ENCODE peak calls at places on chromosomes 13 and 19, in four cellular contexts. B is heart left ventricle, F is stomach, H is upper lobe of left lung. R is an unnamed sample.

GRCh38 chr13:34078334-34078999 is 260.5 kb downstream of the RFC3 start:
- DNase-seq in B (no peak), F (no peak), H (no peak), R (no peak)

GRCh38 chr13:37476874-37477273 is 121.7 kb downstream of the POSTN start:
- DNase-seq in B (no peak), F (no peak), H (no peak), R (no peak)

GRCh38 chr19:17775245-17775927 is 19.6 kb upstream of the B3GNT3 start:
- DNase-seq in B (no peak), F (peak; percentile 42), H (no peak), R (no peak)

GRCh38 chr19:11137542-11138384 is 17.8 kb downstream of the SPC24 start:
- DNase-seq in B (peak; percentile 89), F (peak; percentile 77), H (peak; percentile 79), R (peak; percentile 69)

GRCh38 chr19:8323781-8324185 is 2.5 kb downstream of the RPS28 start:
- DNase-seq in B (no peak), F (no peak), H (no peak), R (no peak)

GRCh38 chr13:52783943-52784342 is 44.3 kb upstream of the CNMD start:
- DNase-seq in B (no peak), F (no peak), H (no peak), R (no peak)

GRCh38 chr19:51529301-51529700 is 2.2 kb downstream of the SIGLEC6 start:
- DNase-seq in B (no peak), F (no peak), H (no peak), R (no peak)

GRCh38 chr13:60629158-60629557 is 232.1 kb downstream of the TDRD3 start:
- DNase-seq in B (no peak), F (no peak), H (no peak), R (no peak)

GRCh38 chr13:26508885-26509284 is 48.6 kb upstream of the WASF3 start:
- DNase-seq in B (peak; percentile 40), F (peak; percentile 48), H (no peak), R (peak; percentile 45)

GRCh38 chr19:41821003-41821735 is 23.3 kb downstream of the LYPD4 start:
- DNase-seq in B (no peak), F (peak; percentile 36), H (peak; percentile 43), R (no peak)

GRCh38 chr13:20566424-20566916 is 487 bp upstream of the IFT88 start:
- DNase-seq in B (no peak), F (no peak), H (no peak), R (peak; percentile 71)

GRCh38 chr19:33241530-33242101 is 16.0 kb upstream of the SLC7A10 start:
- DNase-seq in B (no peak), F (peak; percentile 31), H (no peak), R (peak; percentile 59)

GRCh38 chr19:5434970-5435641 is 20.1 kb upstream of the ZNRF4 start:
- DNase-seq in B (no peak), F (no peak), H (no peak), R (no peak)

GRCh38 chr19:13077233-13077632 is 25.4 kb downstream of the LYL1 start:
- DNase-seq in B (no peak), F (no peak), H (no peak), R (no peak)

GRCh38 chr19:3075605-3076431 is 13.5 kb upstream of the TLE5 start:
- DNase-seq in B (peak; percentile 52), F (peak; percentile 74), H (peak; percentile 59), R (peak; percentile 67)

GRCh38 chr19:10102787-10103236 is 334 bp upstream of the ANGPTL6 start:
- DNase-seq in B (no peak), F (no peak), H (no peak), R (peak; percentile 65)

GRCh38 chr19:2711175-2711936 is 8.9 kb upstream of the GNG7 start:
- DNase-seq in B (no peak), F (no peak), H (no peak), R (no peak)

GRCh38 chr13:23979361-23980159 is 82.3 kb upstream of the C1QTNF9B start:
- DNase-seq in B (peak; percentile 88), F (peak; percentile 73), H (peak; percentile 66), R (peak; percentile 79)

GRCh38 chr19:33673996-33674395 is 52.2 kb downstream of the CHST8 start:
- DNase-seq in B (no peak), F (peak; percentile 20), H (no peak), R (no peak)

GRCh38 chr19:5286465-5287029 is 54.1 kb downstream of the PTPRS start:
- DNase-seq in B (no peak), F (no peak), H (no peak), R (no peak)

GRCh38 chr19:7772752-7773291 is 9.8 kb downstream of the CLEC4M start:
- DNase-seq in B (no peak), F (no peak), H (no peak), R (no peak)

GRCh38 chr13:77981191-77981925 is 62.7 kb upstream of the EDNRB start:
- DNase-seq in B (no peak), F (no peak), H (no peak), R (no peak)

GRCh38 chr19:31353826-31354225 is 4.6 kb upstream of the TSHZ3 start:
- DNase-seq in B (no peak), F (no peak), H (no peak), R (no peak)

GRCh38 chr13:72565893-72566292 is 161.5 kb downstream of the MZT1 start:
- DNase-seq in B (no peak), F (no peak), H (no peak), R (no peak)

GRCh38 chr19:16382775-16383543 is 58.3 kb downstream of the KLF2 start:
- DNase-seq in B (peak; percentile 91), F (peak; percentile 82), H (peak; percentile 79), R (peak; percentile 92)
- H3K4me1 ChIP-seq in B (peaks cover 52% of the 10 kb centered on the region), F (peaks cover 10% of the 10 kb centered on the region), H (peaks cover 23% of the 10 kb centered on the region), R (peaks cover 7% of the 10 kb centered on the region)

GRCh38 chr19:49893135-49893534 is 3.6 kb downstream of the IL4I1 start:
- DNase-seq in B (no peak), F (no peak), H (no peak), R (no peak)

GRCh38 chr19:49890349-49891311 is 6.1 kb downstream of the IL4I1 start:
- DNase-seq in B (peak; percentile 20), F (peak; percentile 57), H (peak; percentile 53), R (peak; percentile 78)

GRCh38 chr19:49894011-49894664 is 2.5 kb downstream of the IL4I1 start:
- DNase-seq in B (no peak), F (no peak), H (no peak), R (no peak)

GRCh38 chr19:49891393-49891792 is 5.3 kb downstream of the IL4I1 start:
- DNase-seq in B (no peak), F (no peak), H (no peak), R (no peak)

GRCh38 chr19:49892716-49893115 is 4.0 kb downstream of the IL4I1 start:
- DNase-seq in B (no peak), F (no peak), H (no peak), R (no peak)
- H3K4me3 ChIP-seq in B (no peak overlapping the region), F (no peak overlapping the region), H (no peak overlapping the region), R (no peak overlapping the region)

DNA sequence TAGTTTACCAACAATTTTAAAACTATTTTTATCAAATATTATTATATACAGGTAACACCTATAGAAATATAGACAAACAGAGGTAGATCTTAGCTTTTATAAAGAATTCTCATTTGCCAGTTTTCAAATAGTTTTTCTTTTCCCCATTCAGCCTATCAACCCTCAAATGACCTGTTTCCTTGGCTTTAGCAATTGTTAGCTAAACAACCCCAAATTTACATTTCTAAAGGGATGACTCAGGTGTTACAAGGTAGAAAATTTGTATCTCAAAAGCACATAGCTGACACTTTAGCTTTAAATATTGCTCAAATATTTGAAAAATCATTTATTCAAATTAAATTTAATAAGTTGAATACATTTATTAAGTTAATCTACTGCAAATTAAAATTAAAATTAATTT is 1207.2 kb downstream of the SLITRK1 start:
- DNase-seq in B (no peak), F (no peak), H (no peak), R (no peak)
- H3K4me1 ChIP-seq in B (no peaks in the 10 kb centered on the region), F (no peaks in the 10 kb centered on the region), H (no peaks in the 10 kb centered on the region), R (no peaks in the 10 kb centered on the region)

DNA sequence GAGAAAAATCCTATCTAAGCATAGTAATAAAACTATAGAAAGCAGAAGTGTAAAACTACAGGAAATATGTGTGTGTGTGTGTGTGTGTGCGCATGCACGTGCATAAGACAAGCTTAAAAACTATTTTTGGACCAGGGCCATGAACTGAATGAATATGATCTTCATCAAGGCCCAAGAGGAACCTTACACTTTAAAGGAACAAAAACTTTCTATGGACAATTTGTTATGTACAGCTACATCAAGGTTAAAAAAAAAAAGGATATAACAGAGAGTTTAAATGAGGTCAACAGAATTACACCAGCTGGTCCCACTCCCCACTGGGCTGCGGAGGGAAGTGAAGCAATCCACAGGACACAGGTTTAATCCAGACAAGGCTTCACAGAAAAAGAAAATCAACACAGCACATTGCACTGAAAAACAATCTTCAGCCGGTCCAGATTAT is 151.1 kb downstream of the LHFPL6 start:
- DNase-seq in B (peak; percentile 49), F (no peak), H (peak; percentile 33), R (peak; percentile 42)
- H3K4me3 ChIP-seq in B (no peak overlapping the region), F (no peak overlapping the region), H (no peak overlapping the region), R (no peak overlapping the region)

DNA sequence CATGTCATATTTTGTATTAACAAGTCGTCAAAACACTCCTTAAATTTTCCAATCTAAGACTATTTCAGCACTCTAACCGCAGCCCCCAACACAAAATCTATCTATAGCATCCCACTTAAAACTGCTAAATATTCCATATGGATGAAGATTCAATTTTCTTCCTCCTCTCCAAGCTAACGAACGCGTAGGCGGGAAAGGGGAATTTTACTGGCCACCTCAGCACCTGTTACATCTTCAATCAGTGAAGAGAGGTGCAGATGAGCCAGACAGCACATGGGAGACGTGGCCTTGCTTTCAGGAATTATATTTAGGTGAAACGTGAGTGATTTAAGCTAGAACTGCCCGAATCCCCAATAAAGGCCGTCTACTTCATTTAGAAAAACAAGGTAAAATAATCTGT is 1.1 kb downstream of the RBM26 start:
- DNase-seq in B (no peak), F (no peak), H (no peak), R (no peak)
- H3K4me1 ChIP-seq in B (peaks cover 61% of the 10 kb centered on the region), F (peaks cover 33% of the 10 kb centered on the region), H (peaks cover 42% of the 10 kb centered on the region), R (peaks cover 42% of the 10 kb centered on the region)

DNA sequence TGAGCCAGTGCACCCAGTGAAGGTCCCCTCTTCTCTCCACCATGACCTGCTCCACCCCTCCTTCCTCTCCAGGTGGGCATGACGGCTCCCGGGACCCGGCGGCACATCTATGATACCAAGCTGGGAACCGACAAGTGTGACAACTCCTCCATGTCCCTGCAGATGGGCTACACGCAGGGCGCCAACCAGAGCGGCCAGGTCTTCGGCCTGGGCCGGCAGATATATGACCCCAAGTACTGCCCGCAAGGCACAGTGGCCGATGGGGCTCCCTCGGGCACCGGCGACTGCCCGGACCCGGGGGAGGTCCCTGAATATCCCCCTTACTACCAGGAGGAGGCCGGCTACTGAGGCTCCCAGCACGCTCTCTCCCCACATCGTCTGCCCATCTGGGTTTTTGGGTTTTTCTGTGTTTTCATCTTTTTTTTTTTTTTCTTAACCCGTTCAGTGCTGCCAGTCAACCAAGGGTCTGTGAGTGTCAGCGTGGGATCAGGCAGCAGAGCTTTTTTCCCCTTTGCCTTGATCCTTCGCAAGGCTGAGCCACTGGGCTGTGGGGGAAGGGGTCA is 2.3 kb upstream of the ABCA7 start:
- DNase-seq in B (no peak), F (no peak), H (no peak), R (no peak)
- H3K4me3 ChIP-seq in B (no peak overlapping the region), F (no peak overlapping the region), H (no peak overlapping the region), R (no peak overlapping the region)